ENCODE peak calls at places on chromosome 2, in four cellular contexts. P is SK-N-SH, O is IMR-90, K is mammary epithelial cell. Z is an unnamed sample.

GRCh38 chr2:239397856-239398470 is 2.9 kb downstream of the HDAC4 start:
- DNase-seq in P (no peak), O (no peak), K (no peak), Z (no peak)

GRCh38 chr2:48946444-48947048 is 191.0 kb upstream of the LHCGR start:
- DNase-seq in P (peak; percentile 60), O (peak; percentile 43), K (peak; percentile 30), Z (no peak)

GRCh38 chr2:117981810-117982209 is 32.1 kb downstream of the CCDC93 start:
- DNase-seq in P (no peak), O (no peak), K (no peak), Z (no peak)

GRCh38 chr2:240568678-240569522 is 616 bp downstream of the RNPEPL1 start:
- DNase-seq in P (peak; percentile 83), O (peak; percentile 64), K (peak; percentile 42), Z (peak; percentile 88)

GRCh38 chr2:160295519-160296231 is 95.6 kb upstream of the ITGB6 start:
- DNase-seq in P (no peak), O (no peak), K (no peak), Z (no peak)

GRCh38 chr2:218807626-218808025 is 24.0 kb downstream of the PRKAG3 start:
- DNase-seq in P (no peak), O (peak; percentile 15), K (no peak), Z (no peak)

GRCh38 chr2:164625378-164625971 is 4.2 kb upstream of the GRB14 start:
- DNase-seq in P (no peak), O (no peak), K (peak; percentile 84), Z (no peak)

GRCh38 chr2:54570925-54571694 is 115.0 kb downstream of the SPTBN1 start:
- DNase-seq in P (peak; percentile 38), O (peak; percentile 97), K (peak; percentile 70), Z (no peak)

GRCh38 chr2:173249661-173250641 is 104.7 kb upstream of the CDCA7 start:
- DNase-seq in P (no peak), O (no peak), K (no peak), Z (no peak)

GRCh38 chr2:169452080-169452479 is 27.2 kb upstream of the BBS5 start:
- DNase-seq in P (peak; percentile 52), O (peak; percentile 58), K (peak; percentile 5), Z (no peak)

GRCh38 chr2:164046040-164046439 is 310.2 kb upstream of the FIGN start:
- DNase-seq in P (no peak), O (no peak), K (no peak), Z (no peak)

GRCh38 chr2:191559569-191559968 is 118.4 kb upstream of the NABP1 start:
- DNase-seq in P (no peak), O (no peak), K (no peak), Z (no peak)

GRCh38 chr2:46294185-46294836 is 2.9 kb upstream of the EPAS1 start:
- DNase-seq in P (peak; percentile 77), O (no peak), K (no peak), Z (no peak)

GRCh38 chr2:168515502-168515901 is 59.4 kb downstream of the CERS6 start:
- DNase-seq in P (no peak), O (peak; percentile 76), K (peak; percentile 51), Z (no peak)

GRCh38 chr2:46010925-46011490 is 286.2 kb upstream of the EPAS1 start:
- DNase-seq in P (peak; percentile 72), O (peak; percentile 74), K (peak; percentile 37), Z (no peak)

DNA sequence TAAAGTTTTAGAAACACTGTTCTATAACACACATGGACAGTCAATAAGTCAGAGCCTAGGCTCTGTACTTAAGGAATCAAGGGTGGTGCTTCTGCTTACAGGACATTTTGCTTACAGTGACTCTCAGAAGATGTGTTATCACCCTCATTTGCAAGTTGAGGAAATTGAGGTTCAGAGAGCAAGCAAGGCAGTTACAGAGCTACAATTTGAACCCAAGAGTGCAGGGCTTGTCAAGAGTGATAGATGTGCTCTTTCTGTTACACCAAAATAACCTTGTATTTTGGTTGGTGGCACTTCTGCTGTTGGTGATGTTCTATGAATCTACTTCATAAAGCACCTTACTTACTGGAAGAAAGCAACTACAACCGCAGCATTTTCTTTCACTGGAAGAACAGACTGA is 170.2 kb downstream of the THADA start:
- DNase-seq in P (no peak), O (no peak), K (no peak), Z (no peak)
- H3K4me3 ChIP-seq in P (no peak overlapping the region), O (no peak overlapping the region), K (no peak overlapping the region), Z (no peak overlapping the region)

GRCh38 chr2:235851841-235852527 is 316.2 kb downstream of the GBX2 start:
- DNase-seq in P (peak; percentile 51), O (no peak), K (no peak), Z (no peak)

GRCh38 chr2:235855011-235855410 is 313.2 kb downstream of the GBX2 start:
- DNase-seq in P (no peak), O (no peak), K (no peak), Z (no peak)

GRCh38 chr2:235852528-235852920 is 315.7 kb downstream of the GBX2 start:
- DNase-seq in P (peak; percentile 81), O (no peak), K (no peak), Z (no peak)

GRCh38 chr2:235856151-235856819 is 311.9 kb downstream of the GBX2 start:
- DNase-seq in P (no peak), O (peak; percentile 73), K (no peak), Z (no peak)

DNA sequence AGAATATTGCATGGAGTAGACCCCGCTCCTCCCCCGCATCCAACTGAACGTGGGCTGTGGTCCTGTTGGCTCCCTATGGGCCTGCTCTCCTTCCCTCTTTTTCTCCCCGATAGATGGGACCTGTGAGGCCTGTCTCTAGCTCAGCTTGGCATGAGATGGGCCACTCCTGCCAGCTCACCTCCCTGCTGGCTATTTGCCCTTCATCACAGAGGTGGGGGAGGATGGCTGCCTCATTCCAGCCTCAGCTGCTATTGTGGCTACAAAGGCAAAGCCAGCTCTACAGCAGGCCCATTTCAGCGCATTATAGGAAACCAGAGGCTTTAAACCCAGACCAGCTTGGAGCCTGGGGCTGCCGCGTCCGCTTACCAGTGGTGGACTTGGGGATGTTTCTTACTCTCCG is 313.9 kb downstream of the GBX2 start:
- DNase-seq in P (no peak), O (no peak), K (peak; percentile 2), Z (no peak)
- H3K9ac ChIP-seq in P (no peak overlapping the region), O (no peak overlapping the region), K (no peak overlapping the region), Z (no peak overlapping the region)

DNA sequence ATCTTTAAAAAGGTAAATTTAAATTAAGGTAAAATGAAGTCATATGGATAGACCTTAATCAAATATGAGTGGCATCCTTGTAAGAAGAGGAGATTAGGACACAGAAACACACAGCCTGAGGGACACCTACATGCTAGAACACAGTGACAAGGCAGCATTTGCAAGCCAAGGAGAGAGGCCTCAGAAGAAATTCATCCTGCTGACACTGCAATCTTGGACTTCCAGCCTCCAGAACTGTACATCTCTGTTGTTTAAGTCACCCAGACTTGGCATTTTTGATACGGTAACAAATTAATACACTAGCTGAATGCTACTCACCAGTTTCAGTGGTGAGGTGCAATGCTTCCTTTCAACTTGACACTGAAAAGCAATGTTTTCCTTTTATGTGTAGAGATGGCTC is 305.0 kb downstream of the TDRD15 start:
- DNase-seq in P (no peak), O (no peak), K (no peak), Z (no peak)
- H3K4me3 ChIP-seq in P (no peak overlapping the region), O (no peak overlapping the region), K (no peak overlapping the region), Z (no peak overlapping the region)

GRCh38 chr2:10035633-10036032 is 7.7 kb upstream of the KLF11 start:
- DNase-seq in P (no peak), O (no peak), K (no peak), Z (no peak)
- H3K9ac ChIP-seq in P (no peak overlapping the region), O (no peak overlapping the region), K (no peak overlapping the region), Z (peak overlapping the region; percentile 80)

GRCh38 chr2:205660521-205661124 is 21.7 kb upstream of the NRP2 start:
- DNase-seq in P (no peak), O (peak; percentile 98), K (peak; percentile 81), Z (peak; percentile 67)
- H3K4me3 ChIP-seq in P (no peak overlapping the region), O (no peak overlapping the region), K (peak overlapping the region; percentile 7), Z (no peak overlapping the region)